ENCODE peak calls at places on chromosomes 13 and 19, in four cellular contexts. X, R, S and A are unnamed samples.

GRCh38 chr13:65456150-65456912 is 1773.8 kb downstream of the PCDH9 start:
- DNase-seq in X (no peak), S (peak), R (no peak), A (no peak)

GRCh38 chr13:88063741-88064140 is 392.6 kb downstream of the SLITRK5 start:
- DNase-seq in R (no peak), S (no peak), X (no peak), A (no peak)

GRCh38 chr19:30073152-30074000 is 131.3 kb downstream of the URI1 start:
- DNase-seq in X (no peak), R (no peak), S (no peak), A (no peak)

GRCh38 chr13:99687728-99688397 is 186.6 kb downstream of the TM9SF2 start:
- DNase-seq in S (no peak), R (no peak), X (no peak), A (no peak)

GRCh38 chr13:46698910-46699460 is 98.0 kb downstream of the ESD start:
- DNase-seq in S (no peak), R (peak), X (peak), A (no peak)

GRCh38 chr13:113732176-113732960 is 26.7 kb upstream of the TMEM255B start:
- DNase-seq in X (no peak), R (no peak), S (no peak), A (no peak)

GRCh38 chr19:57382806-57383488 is 6.7 kb upstream of the ZNF548 start:
- DNase-seq in S (no peak), X (no peak), R (no peak), A (no peak)

GRCh38 chr19:42081584-42082258 is 5.8 kb downstream of the ZNF574 start:
- DNase-seq in R (no peak), X (peak), S (no peak), A (no peak)

GRCh38 chr19:29672933-29673336 is 7.7 kb downstream of the PLEKHF1 start:
- DNase-seq in S (no peak), R (no peak), X (no peak), A (no peak)

GRCh38 chr19:45821103-45821521 is 6.0 kb upstream of the RSPH6A start:
- DNase-seq in R (no peak), S (no peak), X (no peak), A (no peak)

GRCh38 chr19:17049711-17050280 is 23.2 kb upstream of the CPAMD8 start:
- DNase-seq in R (no peak), X (no peak), S (no peak), A (no peak)

GRCh38 chr19:19539738-19540703 is 2.0 kb downstream of the CILP2 start:
- DNase-seq in S (peak), R (no peak), X (no peak), A (no peak)

GRCh38 chr19:13774217-13775191 is at the start of gene C19orf53:
- DNase-seq in R (peak), X (peak), S (peak), A (peak)

GRCh38 chr19:34120846-34121639 is 51.3 kb upstream of the LSM14A start:
- DNase-seq in S (no peak), R (no peak), X (peak), A (peak)

GRCh38 chr13:59607780-59608233 is 555.9 kb downstream of the DIAPH3 start:
- DNase-seq in S (no peak), R (no peak), X (no peak), A (peak)

GRCh38 chr13:30334663-30335386 is 27.5 kb upstream of the KATNAL1 start:
- DNase-seq in R (no peak), X (peak), S (peak), A (no peak)

GRCh38 chr13:61880576-61881283 is 465.1 kb upstream of the PCDH20 start:
- DNase-seq in R (no peak), S (no peak), X (no peak), A (no peak)

GRCh38 chr13:27138457-27139093 is 33.0 kb downstream of the USP12 start:
- DNase-seq in S (no peak), X (no peak), R (no peak), A (no peak)

GRCh38 chr13:52852444-52852843 is 4.0 kb upstream of the PCDH8 start:
- DNase-seq in R (no peak), X (no peak), S (peak), A (no peak)

GRCh38 chr19:14479985-14480694 is 5.0 kb upstream of the PTGER1 start:
- DNase-seq in S (no peak), R (no peak), X (no peak), A (no peak)

GRCh38 chr13:46527237-46527636 is 25.7 kb upstream of the LRCH1 start:
- DNase-seq in R (no peak), X (no peak), S (no peak), A (no peak)

GRCh38 chr19:46502891-46503290 is 7.2 kb upstream of the PNMA8B start:
- DNase-seq in R (no peak), X (no peak), S (no peak), A (no peak)

GRCh38 chr19:19956431-19957075 is 55.8 kb downstream of the ZNF93 start:
- DNase-seq in X (no peak), S (no peak), R (no peak), A (no peak)

GRCh38 chr19:33629826-33630375 is 8.1 kb downstream of the CHST8 start:
- DNase-seq in R (no peak), X (no peak), S (no peak), A (no peak)

GRCh38 chr13:40206241-40207109 is 460.0 kb downstream of the FOXO1 start:
- DNase-seq in X (peak), R (no peak), S (no peak), A (no peak)

GRCh38 chr19:40523322-40524047 is 53.2 kb upstream of the SHKBP1 start:
- DNase-seq in R (no peak), X (no peak), S (peak), A (no peak)

GRCh38 chr13:54614729-54615128 is 1586.1 kb downstream of the OLFM4 start:
- DNase-seq in X (no peak), S (peak), R (no peak), A (no peak)

GRCh38 chr13:91078093-91078679 is 269.3 kb upstream of the MIR17HG start:
- DNase-seq in R (no peak), X (peak), S (no peak), A (peak)

GRCh38 chr19:50510121-50510670 is 795 bp downstream of the JOSD2 start:
- DNase-seq in R (no peak), S (no peak), X (no peak), A (no peak)

GRCh38 chr13:102913924-102914628 is 68.2 kb downstream of the ERCC5 start:
- DNase-seq in S (no peak), R (no peak), X (no peak), A (no peak)

GRCh38 chr19:1266116-1266817 is 2.9 kb upstream of the CIRBP start:
- DNase-seq in X (no peak), S (peak), R (peak), A (no peak)

GRCh38 chr13:109348514-109349340 is 437.7 kb downstream of the IRS2 start:
- DNase-seq in R (no peak), S (no peak), X (no peak), A (no peak)

GRCh38 chr19:5038631-5039271 is 69.8 kb downstream of the KDM4B start:
- DNase-seq in X (no peak), R (no peak), S (peak), A (no peak)

GRCh38 chr19:34962281-34962944 is 1.6 kb downstream of the ZNF792 start:
- DNase-seq in S (no peak), X (peak), R (no peak), A (no peak)